ENCODE peak calls at places on chromosome 10, in five cellular contexts. R is T-helper 1 cell; P is neuronal stem cell; Z is effector memory CD4-positive, alpha-beta T cell; M is stimulated activated CD4-positive, alpha-beta T cell treated with anti-CD3 and anti-CD28 coated beads, Interleukin-15, amount 100 ng/mL, for 1 hour. A is an unnamed sample.

GRCh38 chr10:61606971-61607907 is 55.5 kb upstream of the CABCOCO1 start:
- DNase-seq in R (no peak), P (no peak), Z (no peak), M (no peak), A (no peak)

GRCh38 chr10:71285180-71285545 is 33.9 kb upstream of the SLC29A3 start:
- DNase-seq in R (no peak), P (peak), Z (no peak), M (peak), A (no peak)

GRCh38 chr10:75396861-75397570 is 4.5 kb downstream of the ZNF503 start:
- DNase-seq in R (no peak), P (peak), Z (no peak), M (no peak), A (no peak)

GRCh38 chr10:99232357-99232999 is 3.2 kb downstream of the HPSE2 start:
- DNase-seq in R (no peak), P (peak), Z (no peak), M (no peak), A (no peak)

GRCh38 chr10:13219685-13220670 is 14.2 kb downstream of the UCMA start:
- DNase-seq in R (no peak), P (no peak), Z (no peak), M (no peak), A (no peak)

GRCh38 chr10:51422311-51423120 is 276.9 kb downstream of the CSTF2T start:
- DNase-seq in R (no peak), P (no peak), Z (no peak), M (no peak), A (peak)

GRCh38 chr10:120505866-120506265 is 48.8 kb downstream of the PLPP4 start:
- DNase-seq in R (no peak), P (no peak), Z (no peak), M (no peak), A (no peak)

GRCh38 chr10:73756183-73756582 is 12.0 kb downstream of the SEC24C start:
- DNase-seq in R (no peak), P (no peak), Z (no peak), M (no peak), A (no peak)

GRCh38 chr10:60877066-60877776 is 66.8 kb downstream of the RHOBTB1 start:
- DNase-seq in R (no peak), P (no peak), Z (no peak), M (no peak), A (no peak)

GRCh38 chr10:105185101-105185500 is 544.0 kb downstream of the SORCS3 start:
- DNase-seq in R (no peak), P (no peak), Z (no peak), M (no peak), A (no peak)

GRCh38 chr10:31001740-31002139 is 29.9 kb downstream of the ZNF438 start:
- DNase-seq in R (no peak), P (no peak), Z (no peak), M (no peak), A (no peak)

GRCh38 chr10:62424026-62424425 is 49.9 kb downstream of the ZNF365 start:
- DNase-seq in R (no peak), P (no peak), Z (no peak), M (no peak), A (no peak)

GRCh38 chr10:69224862-69225657 is 4.9 kb downstream of the HKDC1 start:
- DNase-seq in R (no peak), P (no peak), Z (no peak), M (no peak), A (no peak)

GRCh38 chr10:2992401-2993198 is 74.7 kb upstream of the PFKP start:
- DNase-seq in R (no peak), P (no peak), Z (no peak), M (no peak), A (no peak)

GRCh38 chr10:16186564-16186963 is 250.2 kb upstream of the PTER start:
- DNase-seq in R (no peak), P (no peak), Z (no peak), M (no peak), A (no peak)

GRCh38 chr10:31871266-31871887 is 57.3 kb downstream of the ARHGAP12 start:
- DNase-seq in R (no peak), P (no peak), Z (no peak), M (no peak), A (no peak)

GRCh38 chr10:34303022-34303421 is 512.1 kb downstream of the PARD3 start:
- DNase-seq in R (no peak), P (no peak), Z (no peak), M (no peak), A (no peak)

GRCh38 chr10:78657622-78658165 is 411.1 kb upstream of the ZMIZ1 start:
- DNase-seq in R (peak), P (no peak), Z (no peak), M (peak), A (peak)

GRCh38 chr10:70619271-70620019 is 16.9 kb upstream of the PRF1 start:
- DNase-seq in R (no peak), P (no peak), Z (no peak), M (no peak), A (no peak)

A was measured in central memory CD8-positive, alpha-beta T cell.